ENCODE peak calls at places on chromosomes 16 and 17, in nine cellular contexts. One of them, this sample, is unnamed.

GRCh38 chr17:57924677-57925076 is 30.5 kb downstream of the CUEDC1 start:
- DNase-seq in B cell: no peak
- DNase-seq in WTC11: no peak
- DNase-seq in osteoblast: no peak
- DNase-seq in CD4-positive, alpha-beta T cell: no peak
- DNase-seq in Caco-2: no peak
- DNase-seq in left lung: no peak
- DNase-seq in lower leg skin: no peak
- DNase-seq in HFFc6: no peak
- DNase-seq in this sample: no peak

GRCh38 chr17:12568358-12569251 is 97.1 kb upstream of the MYOCD start:
- DNase-seq in B cell: no peak
- DNase-seq in WTC11: no peak
- DNase-seq in osteoblast: no peak
- DNase-seq in CD4-positive, alpha-beta T cell: no peak
- DNase-seq in Caco-2: no peak
- DNase-seq in left lung: no peak
- DNase-seq in lower leg skin: no peak
- DNase-seq in HFFc6: no peak
- DNase-seq in this sample: no peak

GRCh38 chr16:31700200-31700529 is 172.5 kb downstream of the AHSP start:
- DNase-seq in B cell: no peak
- DNase-seq in WTC11: no peak
- DNase-seq in osteoblast: peak
- DNase-seq in CD4-positive, alpha-beta T cell: no peak
- DNase-seq in Caco-2: no peak
- DNase-seq in left lung: peak
- DNase-seq in lower leg skin: no peak
- DNase-seq in HFFc6: no peak
- DNase-seq in this sample: no peak

GRCh38 chr17:57033296-57033695 is 51.8 kb upstream of the AKAP1 start:
- DNase-seq in B cell: no peak
- DNase-seq in WTC11: no peak
- DNase-seq in osteoblast: no peak
- DNase-seq in CD4-positive, alpha-beta T cell: no peak
- DNase-seq in Caco-2: no peak
- DNase-seq in left lung: no peak
- DNase-seq in lower leg skin: no peak
- DNase-seq in HFFc6: no peak
- DNase-seq in this sample: no peak

GRCh38 chr17:47276444-47276843 is 22.8 kb downstream of the ITGB3 start:
- DNase-seq in B cell: no peak
- DNase-seq in WTC11: no peak
- DNase-seq in osteoblast: no peak
- DNase-seq in CD4-positive, alpha-beta T cell: no peak
- DNase-seq in Caco-2: no peak
- DNase-seq in left lung: no peak
- DNase-seq in lower leg skin: no peak
- DNase-seq in HFFc6: no peak
- DNase-seq in this sample: no peak

GRCh38 chr17:17361543-17362511 is 58.7 kb downstream of the NT5M start:
- DNase-seq in B cell: no peak
- DNase-seq in WTC11: no peak
- DNase-seq in osteoblast: peak
- DNase-seq in CD4-positive, alpha-beta T cell: no peak
- DNase-seq in Caco-2: peak
- DNase-seq in left lung: peak
- DNase-seq in lower leg skin: no peak
- DNase-seq in HFFc6: no peak
- DNase-seq in this sample: no peak

GRCh38 chr16:49440156-49441065 is 66.8 kb downstream of the C16orf78 start:
- DNase-seq in B cell: no peak
- DNase-seq in WTC11: no peak
- DNase-seq in osteoblast: no peak
- DNase-seq in CD4-positive, alpha-beta T cell: no peak
- DNase-seq in Caco-2: peak
- DNase-seq in left lung: no peak
- DNase-seq in lower leg skin: no peak
- DNase-seq in HFFc6: no peak
- DNase-seq in this sample: no peak

GRCh38 chr17:66833201-66833600 is 1.7 kb upstream of the CACNG5 start:
- DNase-seq in B cell: no peak
- DNase-seq in WTC11: no peak
- DNase-seq in osteoblast: no peak
- DNase-seq in CD4-positive, alpha-beta T cell: no peak
- DNase-seq in Caco-2: peak
- DNase-seq in left lung: no peak
- DNase-seq in lower leg skin: no peak
- DNase-seq in HFFc6: no peak
- DNase-seq in this sample: no peak

GRCh38 chr16:48556913-48557351 is 53.0 kb downstream of the N4BP1 start:
- DNase-seq in B cell: no peak
- DNase-seq in WTC11: no peak
- DNase-seq in osteoblast: peak
- DNase-seq in CD4-positive, alpha-beta T cell: no peak
- DNase-seq in Caco-2: no peak
- DNase-seq in left lung: no peak
- DNase-seq in lower leg skin: no peak
- DNase-seq in HFFc6: peak
- DNase-seq in this sample: peak

GRCh38 chr16:67543036-67543435 is 14.4 kb downstream of the RIPOR1 start:
- DNase-seq in B cell: no peak
- DNase-seq in WTC11: no peak
- DNase-seq in osteoblast: peak
- DNase-seq in CD4-positive, alpha-beta T cell: no peak
- DNase-seq in Caco-2: no peak
- DNase-seq in left lung: no peak
- DNase-seq in lower leg skin: no peak
- DNase-seq in HFFc6: no peak
- DNase-seq in this sample: no peak

GRCh38 chr17:55536205-55536604 is 25.0 kb upstream of the SMIM36 start:
- DNase-seq in B cell: no peak
- DNase-seq in WTC11: no peak
- DNase-seq in osteoblast: no peak
- DNase-seq in CD4-positive, alpha-beta T cell: no peak
- DNase-seq in Caco-2: no peak
- DNase-seq in left lung: no peak
- DNase-seq in lower leg skin: no peak
- DNase-seq in HFFc6: no peak
- DNase-seq in this sample: no peak

GRCh38 chr17:49464049-49464448 is 31.0 kb upstream of the NGFR start:
- DNase-seq in B cell: no peak
- DNase-seq in WTC11: no peak
- DNase-seq in osteoblast: peak
- DNase-seq in CD4-positive, alpha-beta T cell: no peak
- DNase-seq in Caco-2: no peak
- DNase-seq in left lung: no peak
- DNase-seq in lower leg skin: no peak
- DNase-seq in HFFc6: no peak
- DNase-seq in this sample: no peak

GRCh38 chr17:42845918-42846593 is 1.7 kb downstream of the AOC2 start:
- DNase-seq in B cell: no peak
- DNase-seq in WTC11: no peak
- DNase-seq in osteoblast: peak
- DNase-seq in CD4-positive, alpha-beta T cell: no peak
- DNase-seq in Caco-2: peak
- DNase-seq in left lung: no peak
- DNase-seq in lower leg skin: no peak
- DNase-seq in HFFc6: no peak
- DNase-seq in this sample: no peak

GRCh38 chr17:61065263-61065773 is 334.3 kb upstream of the TBX2 start:
- DNase-seq in B cell: no peak
- DNase-seq in WTC11: no peak
- DNase-seq in osteoblast: peak
- DNase-seq in CD4-positive, alpha-beta T cell: no peak
- DNase-seq in Caco-2: no peak
- DNase-seq in left lung: no peak
- DNase-seq in lower leg skin: no peak
- DNase-seq in HFFc6: peak
- DNase-seq in this sample: no peak

GRCh38 chr16:70638814-70639792 is 7.3 kb upstream of the IL34 start:
- DNase-seq in B cell: no peak
- DNase-seq in WTC11: no peak
- DNase-seq in osteoblast: peak
- DNase-seq in CD4-positive, alpha-beta T cell: no peak
- DNase-seq in Caco-2: no peak
- DNase-seq in left lung: no peak
- DNase-seq in lower leg skin: no peak
- DNase-seq in HFFc6: peak
- DNase-seq in this sample: no peak

GRCh38 chr17:76367647-76368046 is 13.9 kb upstream of the PRPSAP1 start:
- DNase-seq in B cell: no peak
- DNase-seq in WTC11: no peak
- DNase-seq in osteoblast: no peak
- DNase-seq in CD4-positive, alpha-beta T cell: no peak
- DNase-seq in Caco-2: no peak
- DNase-seq in left lung: peak
- DNase-seq in lower leg skin: no peak
- DNase-seq in HFFc6: no peak
- DNase-seq in this sample: no peak

GRCh38 chr17:76363107-76363801 is 9.5 kb upstream of the PRPSAP1 start:
- DNase-seq in B cell: no peak
- DNase-seq in WTC11: no peak
- DNase-seq in osteoblast: no peak
- DNase-seq in CD4-positive, alpha-beta T cell: no peak
- DNase-seq in Caco-2: no peak
- DNase-seq in left lung: peak
- DNase-seq in lower leg skin: no peak
- DNase-seq in HFFc6: no peak
- DNase-seq in this sample: no peak

GRCh38 chr17:76368545-76368944 is 14.8 kb upstream of the PRPSAP1 start:
- DNase-seq in B cell: no peak
- DNase-seq in WTC11: no peak
- DNase-seq in osteoblast: peak
- DNase-seq in CD4-positive, alpha-beta T cell: no peak
- DNase-seq in Caco-2: no peak
- DNase-seq in left lung: peak
- DNase-seq in lower leg skin: no peak
- DNase-seq in HFFc6: no peak
- DNase-seq in this sample: no peak

GRCh38 chr17:76366247-76366646 is 12.5 kb upstream of the PRPSAP1 start:
- DNase-seq in B cell: no peak
- DNase-seq in WTC11: no peak
- DNase-seq in osteoblast: no peak
- DNase-seq in CD4-positive, alpha-beta T cell: no peak
- DNase-seq in Caco-2: no peak
- DNase-seq in left lung: peak
- DNase-seq in lower leg skin: no peak
- DNase-seq in HFFc6: no peak
- DNase-seq in this sample: no peak

GRCh38 chr17:76365256-76365903 is 11.7 kb upstream of the PRPSAP1 start:
- DNase-seq in B cell: no peak
- DNase-seq in WTC11: no peak
- DNase-seq in osteoblast: no peak
- DNase-seq in CD4-positive, alpha-beta T cell: no peak
- DNase-seq in Caco-2: no peak
- DNase-seq in left lung: peak
- DNase-seq in lower leg skin: no peak
- DNase-seq in HFFc6: no peak
- DNase-seq in this sample: no peak
- TF ChIP-seq CTCF in B cell: no peak
- TF ChIP-seq CTCF in WTC11: no peak
- TF ChIP-seq CTCF in osteoblast: peak
- TF ChIP-seq CTCF in CD4-positive, alpha-beta T cell: no peak
- TF ChIP-seq CTCF in Caco-2: peak
- TF ChIP-seq CTCF in left lung: no peak
- TF ChIP-seq CTCF in lower leg skin: no peak
- TF ChIP-seq CTCF in HFFc6: peak
- TF ChIP-seq CTCF in this sample: peak

GRCh38 chr16:87392823-87393679 is 915 bp downstream of the MAP1LC3B start:
- DNase-seq in B cell: no peak
- DNase-seq in WTC11: peak
- DNase-seq in osteoblast: peak
- DNase-seq in CD4-positive, alpha-beta T cell: peak
- DNase-seq in Caco-2: peak
- DNase-seq in left lung: peak
- DNase-seq in lower leg skin: peak
- DNase-seq in HFFc6: peak
- DNase-seq in this sample: peak
- TF ChIP-seq CTCF in B cell: no peak
- TF ChIP-seq CTCF in WTC11: no peak
- TF ChIP-seq CTCF in osteoblast: peak
- TF ChIP-seq CTCF in CD4-positive, alpha-beta T cell: no peak
- TF ChIP-seq CTCF in Caco-2: peak
- TF ChIP-seq CTCF in left lung: no peak
- TF ChIP-seq CTCF in lower leg skin: no peak
- TF ChIP-seq CTCF in HFFc6: no peak
- TF ChIP-seq CTCF in this sample: no peak

GRCh38 chr17:34842235-34842634 is 119.0 kb downstream of the CCT6B start:
- DNase-seq in B cell: no peak
- DNase-seq in WTC11: no peak
- DNase-seq in osteoblast: no peak
- DNase-seq in CD4-positive, alpha-beta T cell: no peak
- DNase-seq in Caco-2: no peak
- DNase-seq in left lung: no peak
- DNase-seq in lower leg skin: no peak
- DNase-seq in HFFc6: no peak
- DNase-seq in this sample: no peak

GRCh38 chr17:34840758-34841157 is 120.5 kb downstream of the CCT6B start:
- DNase-seq in B cell: no peak
- DNase-seq in WTC11: no peak
- DNase-seq in osteoblast: no peak
- DNase-seq in CD4-positive, alpha-beta T cell: peak
- DNase-seq in Caco-2: no peak
- DNase-seq in left lung: no peak
- DNase-seq in lower leg skin: no peak
- DNase-seq in HFFc6: no peak
- DNase-seq in this sample: no peak

GRCh38 chr17:34837796-34838195 is 123.5 kb downstream of the CCT6B start:
- DNase-seq in B cell: no peak
- DNase-seq in WTC11: peak
- DNase-seq in osteoblast: no peak
- DNase-seq in CD4-positive, alpha-beta T cell: no peak
- DNase-seq in Caco-2: no peak
- DNase-seq in left lung: no peak
- DNase-seq in lower leg skin: no peak
- DNase-seq in HFFc6: no peak
- DNase-seq in this sample: no peak

GRCh38 chr17:34843682-34844081 is 117.6 kb downstream of the CCT6B start:
- DNase-seq in B cell: no peak
- DNase-seq in WTC11: no peak
- DNase-seq in osteoblast: no peak
- DNase-seq in CD4-positive, alpha-beta T cell: no peak
- DNase-seq in Caco-2: no peak
- DNase-seq in left lung: no peak
- DNase-seq in lower leg skin: no peak
- DNase-seq in HFFc6: no peak
- DNase-seq in this sample: no peak

GRCh38 chr17:34841467-34841866 is 119.8 kb downstream of the CCT6B start:
- DNase-seq in B cell: no peak
- DNase-seq in WTC11: no peak
- DNase-seq in osteoblast: no peak
- DNase-seq in CD4-positive, alpha-beta T cell: no peak
- DNase-seq in Caco-2: no peak
- DNase-seq in left lung: no peak
- DNase-seq in lower leg skin: no peak
- DNase-seq in HFFc6: no peak
- DNase-seq in this sample: no peak
- TF ChIP-seq CTCF in B cell: no peak
- TF ChIP-seq CTCF in WTC11: no peak
- TF ChIP-seq CTCF in osteoblast: no peak
- TF ChIP-seq CTCF in CD4-positive, alpha-beta T cell: no peak
- TF ChIP-seq CTCF in Caco-2: no peak
- TF ChIP-seq CTCF in left lung: no peak
- TF ChIP-seq CTCF in lower leg skin: no peak
- TF ChIP-seq CTCF in HFFc6: no peak
- TF ChIP-seq CTCF in this sample: no peak

GRCh38 chr17:37212184-37212583 is 163.6 kb upstream of the C17orf78 start:
- DNase-seq in B cell: no peak
- DNase-seq in WTC11: no peak
- DNase-seq in osteoblast: no peak
- DNase-seq in CD4-positive, alpha-beta T cell: no peak
- DNase-seq in Caco-2: no peak
- DNase-seq in left lung: no peak
- DNase-seq in lower leg skin: no peak
- DNase-seq in HFFc6: peak
- DNase-seq in this sample: no peak
- TF ChIP-seq CTCF in B cell: no peak
- TF ChIP-seq CTCF in WTC11: no peak
- TF ChIP-seq CTCF in osteoblast: peak
- TF ChIP-seq CTCF in CD4-positive, alpha-beta T cell: no peak
- TF ChIP-seq CTCF in Caco-2: no peak
- TF ChIP-seq CTCF in left lung: no peak
- TF ChIP-seq CTCF in lower leg skin: no peak
- TF ChIP-seq CTCF in HFFc6: peak
- TF ChIP-seq CTCF in this sample: no peak

This sample was measured in CD14-positive monocyte.